ENCODE peak calls at places on chromosomes 3 and 15, in six cellular contexts. J is Peyer's patch, H is tibial nerve, Z is lower leg skin, N is heart left ventricle, B is IMR-90. C is an unnamed sample.

GRCh38 chr3:148763921-148764320 is 63.7 kb upstream of the CPB1 start:
- DNase-seq in J (no peak), H (no peak), Z (no peak), N (no peak), B (no peak), C (no peak)

GRCh38 chr15:75195122-75195765 is 6.4 kb upstream of the C15orf39 start:
- DNase-seq in J (no peak), H (no peak), Z (no peak), N (no peak), B (no peak), C (no peak)

GRCh38 chr3:183192650-183193300 is 30.2 kb upstream of the LAMP3 start:
- DNase-seq in J (no peak), H (no peak), Z (no peak), N (no peak), B (peak; percentile 22), C (no peak)

GRCh38 chr3:11637901-11638668 is 5.6 kb downstream of the VGLL4 start:
- DNase-seq in J (no peak), H (no peak), Z (no peak), N (no peak), B (peak; percentile 77), C (no peak)

GRCh38 chr3:30655187-30655812 is 48.9 kb downstream of the TGFBR2 start:
- DNase-seq in J (no peak), H (no peak), Z (no peak), N (no peak), B (peak; percentile 43), C (no peak)

GRCh38 chr15:63593705-63594671 is 3.2 kb upstream of the FBXL22 start:
- DNase-seq in J (no peak), H (no peak), Z (no peak), N (no peak), B (no peak), C (peak; percentile 38)

GRCh38 chr3:79140718-79141117 is 627.1 kb downstream of the ROBO1 start:
- DNase-seq in J (no peak), H (no peak), Z (no peak), N (no peak), B (peak; percentile 72), C (no peak)

GRCh38 chr3:119810018-119810435 is 28.1 kb downstream of the NR1I2 start:
- DNase-seq in J (peak; percentile 70), H (no peak), Z (peak; percentile 81), N (no peak), B (peak; percentile 18), C (peak; percentile 49)

GRCh38 chr3:53581671-53582070 is 87.3 kb downstream of the CACNA1D start:
- DNase-seq in J (no peak), H (no peak), Z (no peak), N (no peak), B (peak; percentile 1), C (no peak)

GRCh38 chr3:136954980-136955780 is 2.6 kb upstream of the IL20RB start:
- DNase-seq in J (no peak), H (no peak), Z (no peak), N (no peak), B (no peak), C (no peak)

GRCh38 chr3:43505351-43505750 is 116.5 kb downstream of the ANO10 start:
- DNase-seq in J (no peak), H (no peak), Z (no peak), N (no peak), B (peak; percentile 77), C (peak; percentile 6)

GRCh38 chr3:185153170-185153733 is 392 bp upstream of the C3orf70 start:
- DNase-seq in J (no peak), H (no peak), Z (no peak), N (peak; percentile 22), B (no peak), C (peak; percentile 36)

GRCh38 chr3:11774296-11774877 is 72.3 kb downstream of the TAMM41 start:
- DNase-seq in J (peak; percentile 55), H (no peak), Z (peak; percentile 83), N (no peak), B (peak; percentile 45), C (peak; percentile 32)

GRCh38 chr3:188554404-188554803 is 400.4 kb downstream of the LPP start:
- DNase-seq in J (no peak), H (no peak), Z (no peak), N (no peak), B (peak; percentile 76), C (no peak)

GRCh38 chr3:184740509-184741258 is 28.8 kb upstream of the MAGEF1 start:
- DNase-seq in J (peak; percentile 24), H (no peak), Z (peak; percentile 81), N (peak; percentile 9), B (peak; percentile 69), C (peak; percentile 13)

GRCh38 chr3:180808823-180809575 is 103.5 kb upstream of the FXR1 start:
- DNase-seq in J (no peak), H (no peak), Z (no peak), N (no peak), B (no peak), C (no peak)

GRCh38 chr3:31268868-31269267 is 263.9 kb upstream of the STT3B start:
- DNase-seq in J (no peak), H (no peak), Z (no peak), N (no peak), B (no peak), C (no peak)

GRCh38 chr3:58484049-58484721 is 7.7 kb upstream of the KCTD6 start:
- DNase-seq in J (no peak), H (no peak), Z (no peak), N (no peak), B (no peak), C (no peak)

GRCh38 chr3:152910966-152911365 is 76.0 kb downstream of the P2RY1 start:
- DNase-seq in J (no peak), H (no peak), Z (no peak), N (no peak), B (no peak), C (no peak)

GRCh38 chr15:52733696-52734255 is 54.6 kb upstream of the ATOSA start:
- DNase-seq in J (no peak), H (no peak), Z (no peak), N (no peak), B (no peak), C (no peak)

GRCh38 chr3:23968467-23969184 is 23.5 kb downstream of the NR1D2 start:
- DNase-seq in J (no peak), H (no peak), Z (no peak), N (no peak), B (peak; percentile 51), C (no peak)

GRCh38 chr3:110562621-110563020 is 509.0 kb upstream of the NECTIN3 start:
- DNase-seq in J (no peak), H (no peak), Z (no peak), N (no peak), B (no peak), C (no peak)

GRCh38 chr3:55489804-55490132 is 2.7 kb upstream of the WNT5A start:
- DNase-seq in J (no peak), H (no peak), Z (no peak), N (no peak), B (no peak), C (no peak)

GRCh38 chr3:131047582-131047981 is 20.9 kb downstream of the NEK11 start:
- DNase-seq in J (no peak), H (no peak), Z (no peak), N (no peak), B (no peak), C (peak; percentile 14)

GRCh38 chr3:52555056-52555455 is 18.7 kb downstream of the UQCC5 start:
- DNase-seq in J (no peak), H (no peak), Z (no peak), N (no peak), B (no peak), C (no peak)

GRCh38 chr3:127538569-127538968 is 52.0 kb downstream of the TPRA1 start:
- DNase-seq in J (peak; percentile 18), H (no peak), Z (peak; percentile 63), N (no peak), B (no peak), C (no peak)

GRCh38 chr3:141305436-141305835 is 62.9 kb upstream of the ZBTB38 start:
- DNase-seq in J (no peak), H (no peak), Z (no peak), N (no peak), B (peak; percentile 74), C (peak; percentile 10)

GRCh38 chr15:69016021-69016595 is 1.6 kb downstream of the NOX5 start:
- DNase-seq in J (no peak), H (no peak), Z (peak; percentile 32), N (no peak), B (no peak), C (no peak)

GRCh38 chr3:150410311-150411105 is 2.4 kb downstream of the TSC22D2 start:
- DNase-seq in J (peak; percentile 60), H (no peak), Z (peak; percentile 90), N (peak; percentile 47), B (peak; percentile 32), C (peak; percentile 70)

GRCh38 chr3:46947545-46947899 is 29.0 kb downstream of the CCDC12 start:
- DNase-seq in J (no peak), H (no peak), Z (no peak), N (no peak), B (no peak), C (no peak)
- TF ChIP-seq POLR2A in J (no peak), H (no peak), Z (no peak), N (no peak), B (no peak), C (peak; percentile 0)

DNA sequence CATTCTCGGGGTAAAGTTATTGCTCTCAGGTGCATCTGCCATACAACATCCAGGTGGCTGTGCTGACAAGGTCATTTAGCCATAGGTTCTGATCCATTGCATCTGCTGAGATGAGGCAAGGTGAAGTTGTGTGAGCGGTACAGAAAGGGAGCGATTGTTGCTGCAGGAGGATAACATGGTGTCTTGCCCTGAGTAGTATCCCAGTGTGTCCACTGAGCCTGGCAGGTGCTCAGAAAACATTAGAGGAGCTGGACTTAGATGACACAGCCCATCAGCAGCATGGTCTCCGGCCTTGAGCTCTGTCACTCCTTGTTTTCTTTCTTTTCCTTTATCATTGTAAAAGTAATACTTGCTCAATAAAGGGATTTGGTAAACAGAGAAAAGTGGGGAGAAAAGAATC is 161.1 kb upstream of the ATP10A start:
- DNase-seq in J (no peak), H (no peak), Z (no peak), N (no peak), B (no peak), C (no peak)
- TF ChIP-seq POLR2A in J (no peak), H (no peak), Z (no peak), N (no peak), B (no peak), C (no peak)

DNA sequence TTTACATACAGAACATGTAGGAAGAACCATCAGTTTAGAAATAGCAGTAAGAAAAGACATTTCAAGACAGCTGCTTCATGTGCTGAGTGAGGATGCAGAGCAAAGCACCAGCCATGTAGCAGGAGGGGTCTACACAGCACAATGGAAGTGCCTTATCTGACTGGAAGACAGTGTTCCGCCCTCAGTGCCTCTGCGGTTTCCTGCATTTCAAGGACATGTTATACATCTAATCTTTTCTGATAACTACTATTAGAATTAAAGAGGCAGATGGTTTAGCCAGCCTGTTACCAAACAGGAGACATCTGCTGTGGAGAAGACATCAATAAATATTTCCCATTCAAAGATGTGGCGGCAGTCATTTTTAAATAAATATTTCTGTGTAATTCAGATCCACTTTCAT is 10.6 kb downstream of the LSG1 start:
- DNase-seq in J (no peak), H (no peak), Z (no peak), N (no peak), B (no peak), C (peak; percentile 56)
- TF ChIP-seq POLR2A in J (no peak), H (no peak), Z (no peak), N (no peak), B (no peak), C (no peak)

DNA sequence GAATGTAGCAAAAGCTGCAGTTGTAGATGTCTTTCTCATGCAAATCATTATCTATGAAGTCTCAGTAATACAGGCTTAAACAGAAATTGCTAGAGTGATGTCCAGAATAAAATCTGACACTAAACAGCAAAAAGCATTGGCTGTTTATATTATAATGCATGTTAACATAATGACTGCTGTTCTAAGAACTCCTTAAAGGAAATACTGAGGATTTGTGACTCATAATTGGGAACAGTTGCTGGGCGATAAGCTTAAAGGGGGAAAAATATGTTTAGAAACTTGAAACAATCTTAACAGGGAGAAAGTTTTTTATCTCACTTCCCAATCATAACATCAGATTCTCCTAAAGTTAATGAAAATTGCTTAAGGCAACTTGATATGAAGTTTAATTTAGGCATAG is 17.5 kb downstream of the TIPARP start:
- DNase-seq in J (no peak), H (no peak), Z (no peak), N (no peak), B (peak; percentile 89), C (no peak)
- TF ChIP-seq POLR2A in J (no peak), H (no peak), Z (no peak), N (no peak), B (peak; percentile 21), C (no peak)